ENCODE peak calls at places on chromosomes 16 and 17, in seven cellular contexts. One of them, this sample, is unnamed.

GRCh38 chr16:89711601-89712475 is 8.9 kb downstream of the VPS9D1 start:
- DNase-seq in body of pancreas: peak; percentile 63
- DNase-seq in left ventricle myocardium inferior: no peak
- DNase-seq in heart right ventricle: peak; percentile 50
- DNase-seq in cardiac muscle cell: peak; percentile 75
- DNase-seq in thoracic aorta: no peak
- DNase-seq in testis: peak; percentile 69
- DNase-seq in this sample: peak; percentile 38

GRCh38 chr17:7884581-7885356 is 3.8 kb upstream of the CHD3 start:
- DNase-seq in body of pancreas: peak; percentile 56
- DNase-seq in testis: peak; percentile 28
- DNase-seq in cardiac muscle cell: peak; percentile 21
- DNase-seq in heart right ventricle: peak; percentile 27
- DNase-seq in thoracic aorta: no peak
- DNase-seq in left ventricle myocardium inferior: no peak
- DNase-seq in this sample: no peak

GRCh38 chr16:67939507-67940435 is 3.1 kb upstream of the PSMB10 start:
- DNase-seq in left ventricle myocardium inferior: peak; percentile 48
- DNase-seq in testis: peak; percentile 45
- DNase-seq in cardiac muscle cell: no peak
- DNase-seq in body of pancreas: peak; percentile 78
- DNase-seq in heart right ventricle: no peak
- DNase-seq in thoracic aorta: no peak
- DNase-seq in this sample: no peak

GRCh38 chr17:57372156-57372555 is 115.8 kb downstream of the MSI2 start:
- DNase-seq in cardiac muscle cell: peak; percentile 60
- DNase-seq in body of pancreas: no peak
- DNase-seq in testis: no peak
- DNase-seq in left ventricle myocardium inferior: no peak
- DNase-seq in thoracic aorta: no peak
- DNase-seq in heart right ventricle: no peak
- DNase-seq in this sample: no peak

GRCh38 chr16:66028505-66029216 is 337.8 kb upstream of the CDH5 start:
- DNase-seq in heart right ventricle: no peak
- DNase-seq in thoracic aorta: no peak
- DNase-seq in body of pancreas: no peak
- DNase-seq in left ventricle myocardium inferior: no peak
- DNase-seq in testis: no peak
- DNase-seq in cardiac muscle cell: peak; percentile 78
- DNase-seq in this sample: no peak

GRCh38 chr17:73956595-73957465 is 246.6 kb upstream of the RPL38 start:
- DNase-seq in heart right ventricle: peak; percentile 41
- DNase-seq in thoracic aorta: no peak
- DNase-seq in cardiac muscle cell: peak; percentile 50
- DNase-seq in left ventricle myocardium inferior: peak; percentile 27
- DNase-seq in testis: peak; percentile 84
- DNase-seq in body of pancreas: peak; percentile 89
- DNase-seq in this sample: peak; percentile 20

GRCh38 chr17:41919165-41919817 is 540 bp upstream of the ACLY start:
- DNase-seq in thoracic aorta: no peak
- DNase-seq in cardiac muscle cell: no peak
- DNase-seq in left ventricle myocardium inferior: no peak
- DNase-seq in testis: peak; percentile 69
- DNase-seq in body of pancreas: no peak
- DNase-seq in heart right ventricle: no peak
- DNase-seq in this sample: no peak

GRCh38 chr16:66467611-66468010 is 40.5 kb downstream of the BEAN1 start:
- DNase-seq in heart right ventricle: no peak
- DNase-seq in left ventricle myocardium inferior: no peak
- DNase-seq in testis: no peak
- DNase-seq in body of pancreas: no peak
- DNase-seq in cardiac muscle cell: no peak
- DNase-seq in thoracic aorta: no peak
- DNase-seq in this sample: no peak

GRCh38 chr17:14011740-14012405 is 57.4 kb upstream of the COX10 start:
- DNase-seq in body of pancreas: peak; percentile 56
- DNase-seq in heart right ventricle: peak; percentile 20
- DNase-seq in testis: no peak
- DNase-seq in left ventricle myocardium inferior: peak; percentile 32
- DNase-seq in thoracic aorta: no peak
- DNase-seq in cardiac muscle cell: no peak
- DNase-seq in this sample: peak; percentile 47

GRCh38 chr17:82236142-82236971 is 7.5 kb downstream of the SLC16A3 start:
- DNase-seq in cardiac muscle cell: peak; percentile 63
- DNase-seq in heart right ventricle: peak; percentile 67
- DNase-seq in left ventricle myocardium inferior: peak; percentile 67
- DNase-seq in body of pancreas: peak; percentile 82
- DNase-seq in testis: peak; percentile 70
- DNase-seq in thoracic aorta: no peak
- DNase-seq in this sample: peak; percentile 64

GRCh38 chr17:4678448-4679026 is 25.4 kb downstream of the PELP1 start:
- DNase-seq in testis: no peak
- DNase-seq in left ventricle myocardium inferior: no peak
- DNase-seq in body of pancreas: no peak
- DNase-seq in thoracic aorta: no peak
- DNase-seq in heart right ventricle: no peak
- DNase-seq in cardiac muscle cell: peak; percentile 66
- DNase-seq in this sample: no peak

DNA sequence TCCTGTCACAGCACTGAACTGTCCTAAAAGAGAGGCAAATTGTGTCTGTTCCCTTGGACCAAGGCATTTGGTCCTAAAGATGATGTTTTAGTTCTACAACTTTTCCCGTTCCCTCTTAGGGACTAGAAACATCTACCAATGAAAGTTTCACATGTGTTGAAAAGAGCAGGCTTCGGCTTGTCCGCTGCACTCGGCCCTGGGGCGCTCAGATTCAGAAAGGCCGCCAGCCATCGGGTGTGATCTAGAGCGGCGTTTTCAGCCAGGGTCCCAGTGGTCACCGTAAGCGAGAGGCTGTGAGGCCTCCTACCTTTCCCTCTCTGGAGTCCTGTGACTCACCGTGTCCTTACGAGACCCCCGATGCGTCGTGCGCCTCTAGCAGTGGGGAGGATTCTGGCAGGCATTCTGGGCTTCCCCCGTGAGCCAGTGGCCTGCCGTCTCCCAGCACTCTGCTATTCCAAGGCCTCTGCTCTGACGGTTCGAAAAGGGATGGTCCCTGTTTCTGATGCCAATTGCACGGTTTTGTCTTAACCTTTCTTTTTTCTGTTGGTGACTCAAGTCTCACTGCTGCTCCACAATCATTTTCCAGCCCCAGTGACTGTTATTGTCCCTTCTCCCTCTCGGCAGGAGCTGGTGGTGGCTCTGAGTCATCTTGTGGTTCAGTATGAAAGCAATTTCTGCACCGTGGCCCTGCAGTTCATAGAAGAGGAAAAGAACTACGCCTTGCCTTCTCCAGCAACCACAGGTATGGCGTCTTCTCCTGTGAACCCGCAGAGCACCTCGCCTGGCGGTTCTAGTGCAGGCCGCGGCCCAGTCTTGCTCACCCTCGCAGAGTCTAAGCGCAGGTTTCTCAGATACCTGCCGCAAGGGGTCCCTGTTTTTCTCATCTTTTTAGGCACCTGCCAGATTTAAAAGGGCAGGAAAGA is 100.3 kb upstream of the CHMP6 start:
- DNase-seq in thoracic aorta: peak; percentile 43
- DNase-seq in body of pancreas: no peak
- DNase-seq in left ventricle myocardium inferior: no peak
- DNase-seq in heart right ventricle: no peak
- DNase-seq in cardiac muscle cell: peak; percentile 70
- DNase-seq in testis: no peak
- DNase-seq in this sample: no peak
- TF ChIP-seq CTCF in thoracic aorta: no peak
- TF ChIP-seq CTCF in body of pancreas: no peak
- TF ChIP-seq CTCF in left ventricle myocardium inferior: no peak
- TF ChIP-seq CTCF in heart right ventricle: no peak
- TF ChIP-seq CTCF in cardiac muscle cell: peak; percentile 5
- TF ChIP-seq CTCF in testis: no peak
- TF ChIP-seq CTCF in this sample: no peak

GRCh38 chr16:70701998-70702397 is 16.1 kb upstream of the MTSS2 start:
- DNase-seq in cardiac muscle cell: no peak
- DNase-seq in body of pancreas: no peak
- DNase-seq in thoracic aorta: no peak
- DNase-seq in left ventricle myocardium inferior: no peak
- DNase-seq in heart right ventricle: no peak
- DNase-seq in testis: no peak
- DNase-seq in this sample: no peak
- H3K4me1 ChIP-seq in cardiac muscle cell: peaks cover 53% of the 10 kb centered on the region
- H3K4me1 ChIP-seq in body of pancreas: no peaks in the 10 kb centered on the region
- H3K4me1 ChIP-seq in thoracic aorta: peaks cover 60% of the 10 kb centered on the region
- H3K4me1 ChIP-seq in left ventricle myocardium inferior: peaks cover 85% of the 10 kb centered on the region
- H3K4me1 ChIP-seq in heart right ventricle: peaks cover 82% of the 10 kb centered on the region
- H3K4me1 ChIP-seq in testis: peaks cover 9% of the 10 kb centered on the region
- H3K4me1 ChIP-seq in this sample: peaks cover 35% of the 10 kb centered on the region

DNA sequence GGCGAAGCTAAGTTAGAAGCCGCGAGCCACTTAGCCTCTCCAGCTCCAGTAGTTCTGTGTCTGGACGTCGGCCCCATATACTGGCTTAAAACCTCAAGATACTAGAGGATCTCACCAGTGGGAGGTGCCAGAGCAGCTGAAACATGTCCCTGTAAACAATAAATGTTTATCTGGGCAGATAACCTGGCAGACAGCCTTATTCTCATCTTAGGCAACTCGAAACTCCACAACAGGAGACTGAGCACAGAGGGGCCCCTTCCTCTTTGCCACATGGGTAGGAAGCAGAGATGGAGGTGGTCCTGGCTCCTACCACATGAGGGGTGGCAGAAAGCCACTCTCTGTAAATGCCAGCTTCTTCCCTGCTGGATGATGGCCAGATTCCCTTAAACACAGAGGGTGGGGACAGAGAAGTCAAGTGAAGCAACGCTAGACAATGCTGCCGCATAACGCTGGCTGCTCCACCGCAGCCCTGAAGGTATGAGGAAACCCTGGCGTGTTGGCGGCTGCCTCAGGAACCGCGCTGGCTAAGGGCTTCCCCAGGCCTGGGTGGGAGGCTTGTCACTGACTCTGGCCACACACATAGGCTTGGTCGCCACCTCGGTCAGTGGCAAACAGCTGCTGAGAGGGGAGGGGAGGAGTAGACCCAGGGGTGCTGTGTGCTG is 67.9 kb downstream of the HIC1 start:
- DNase-seq in testis: peak; percentile 68
- DNase-seq in body of pancreas: peak; percentile 36
- DNase-seq in cardiac muscle cell: peak; percentile 89
- DNase-seq in left ventricle myocardium inferior: peak; percentile 62
- DNase-seq in thoracic aorta: no peak
- DNase-seq in heart right ventricle: peak; percentile 63
- DNase-seq in this sample: peak; percentile 80
- TF ChIP-seq CTCF in testis: no peak
- TF ChIP-seq CTCF in body of pancreas: no peak
- TF ChIP-seq CTCF in cardiac muscle cell: peak; percentile 25
- TF ChIP-seq CTCF in left ventricle myocardium inferior: no peak
- TF ChIP-seq CTCF in thoracic aorta: no peak
- TF ChIP-seq CTCF in heart right ventricle: peak; percentile 32
- TF ChIP-seq CTCF in this sample: no peak

DNA sequence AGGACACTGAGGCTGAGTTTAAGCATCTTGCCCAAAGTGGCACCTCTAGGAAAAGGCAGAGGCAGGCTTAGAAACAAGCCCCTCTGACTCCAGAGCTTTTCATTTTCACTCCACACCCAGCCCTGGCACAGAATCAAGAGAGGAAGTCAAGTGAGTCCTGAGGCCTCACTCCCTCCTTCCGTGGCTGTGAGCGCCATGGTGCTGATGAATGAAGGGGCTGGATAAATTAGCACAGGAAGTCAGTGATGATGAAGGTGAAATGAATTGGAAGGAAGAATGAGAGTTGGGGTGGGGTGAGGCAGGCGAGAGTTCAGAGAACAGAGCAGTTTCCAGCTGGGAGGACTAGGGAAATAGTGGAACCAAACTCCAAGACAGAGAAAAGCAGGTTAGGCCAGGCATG is 179.4 kb downstream of the TMEM132E start:
- DNase-seq in heart right ventricle: no peak
- DNase-seq in thoracic aorta: no peak
- DNase-seq in left ventricle myocardium inferior: no peak
- DNase-seq in testis: no peak
- DNase-seq in cardiac muscle cell: no peak
- DNase-seq in body of pancreas: no peak
- DNase-seq in this sample: no peak
- H3K4me1 ChIP-seq in heart right ventricle: peaks cover 11% of the 10 kb centered on the region
- H3K4me1 ChIP-seq in thoracic aorta: no peaks in the 10 kb centered on the region
- H3K4me1 ChIP-seq in left ventricle myocardium inferior: peaks cover 6% of the 10 kb centered on the region
- H3K4me1 ChIP-seq in testis: no peaks in the 10 kb centered on the region
- H3K4me1 ChIP-seq in cardiac muscle cell: no peaks in the 10 kb centered on the region
- H3K4me1 ChIP-seq in body of pancreas: no peaks in the 10 kb centered on the region
- H3K4me1 ChIP-seq in this sample: no peaks in the 10 kb centered on the region

GRCh38 chr16:20364051-20364450 is 11.5 kb upstream of the UMOD start:
- DNase-seq in thoracic aorta: no peak
- DNase-seq in left ventricle myocardium inferior: no peak
- DNase-seq in cardiac muscle cell: no peak
- DNase-seq in heart right ventricle: no peak
- DNase-seq in testis: no peak
- DNase-seq in body of pancreas: no peak
- DNase-seq in this sample: no peak

GRCh38 chr16:20355114-20355782 is 2.7 kb upstream of the UMOD start:
- DNase-seq in left ventricle myocardium inferior: no peak
- DNase-seq in testis: no peak
- DNase-seq in cardiac muscle cell: no peak
- DNase-seq in thoracic aorta: no peak
- DNase-seq in heart right ventricle: no peak
- DNase-seq in body of pancreas: no peak
- DNase-seq in this sample: no peak

GRCh38 chr16:20363191-20363590 is 10.7 kb upstream of the UMOD start:
- DNase-seq in heart right ventricle: no peak
- DNase-seq in testis: no peak
- DNase-seq in left ventricle myocardium inferior: no peak
- DNase-seq in thoracic aorta: no peak
- DNase-seq in cardiac muscle cell: no peak
- DNase-seq in body of pancreas: peak; percentile 37
- DNase-seq in this sample: no peak

GRCh38 chr16:20359997-20360396 is 7.5 kb upstream of the UMOD start:
- DNase-seq in cardiac muscle cell: no peak
- DNase-seq in testis: peak; percentile 24
- DNase-seq in left ventricle myocardium inferior: no peak
- DNase-seq in heart right ventricle: no peak
- DNase-seq in thoracic aorta: no peak
- DNase-seq in body of pancreas: peak; percentile 69
- DNase-seq in this sample: no peak
- TF ChIP-seq CTCF in cardiac muscle cell: peak; percentile 15
- TF ChIP-seq CTCF in testis: no peak
- TF ChIP-seq CTCF in left ventricle myocardium inferior: no peak
- TF ChIP-seq CTCF in heart right ventricle: peak; percentile 12
- TF ChIP-seq CTCF in thoracic aorta: no peak
- TF ChIP-seq CTCF in body of pancreas: peak; percentile 29
- TF ChIP-seq CTCF in this sample: no peak

GRCh38 chr17:76502326-76503211 is 1.3 kb upstream of the RHBDF2 start:
- DNase-seq in body of pancreas: peak; percentile 73
- DNase-seq in testis: no peak
- DNase-seq in heart right ventricle: no peak
- DNase-seq in left ventricle myocardium inferior: no peak
- DNase-seq in thoracic aorta: no peak
- DNase-seq in cardiac muscle cell: no peak
- DNase-seq in this sample: no peak
- H3K4me1 ChIP-seq in body of pancreas: peaks cover 57% of the 10 kb centered on the region
- H3K4me1 ChIP-seq in testis: peaks cover 34% of the 10 kb centered on the region
- H3K4me1 ChIP-seq in heart right ventricle: peaks cover 49% of the 10 kb centered on the region
- H3K4me1 ChIP-seq in left ventricle myocardium inferior: peaks cover 53% of the 10 kb centered on the region
- H3K4me1 ChIP-seq in thoracic aorta: peaks cover 23% of the 10 kb centered on the region
- H3K4me1 ChIP-seq in cardiac muscle cell: peaks cover 20% of the 10 kb centered on the region
- H3K4me1 ChIP-seq in this sample: peaks cover 19% of the 10 kb centered on the region

This sample was measured in heart left ventricle.